ENCODE peak calls at places on chromosomes 4 and X, in nine cellular contexts. S is colonic mucosa; T is CD4-positive, CD25-positive, alpha-beta regulatory T cell; F is aorta; J is heart right ventricle; V is body of pancreas; I is left ventricle myocardium inferior; Q is GM23248; D is IMR-90. C is an unnamed sample. For H3K4me1, the result is how much of the 10 kb centered on the place peaks cover.

GRCh38 chr4:129532573-129532972 is 436.6 kb downstream of the C4orf33 start:
- DNase-seq in S (no peak), T (peak), F (no peak), J (no peak), V (no peak), I (no peak), Q (no peak), D (no peak), C (no peak)

GRCh38 chrX:118062817-118063615 is 53.6 kb downstream of the KLHL13 start:
- DNase-seq in S (no peak), T (no peak), F (no peak), J (no peak), V (no peak), I (no peak), Q (no peak), D (no peak), C (no peak)

GRCh38 chr4:128825226-128825625 is 15.7 kb downstream of the JADE1 start:
- DNase-seq in S (no peak), T (no peak), F (no peak), J (no peak), V (no peak), I (no peak), Q (peak), D (no peak), C (no peak)

GRCh38 chrX:16869393-16870094 is 618 bp downstream of the RBBP7 start:
- DNase-seq in S (peak), T (peak), F (peak), J (peak), V (no peak), I (peak), Q (peak), D (peak), C (peak)

GRCh38 chr4:65089666-65090065 is 580.6 kb downstream of the EPHA5 start:
- DNase-seq in S (no peak), T (no peak), F (no peak), J (no peak), V (no peak), I (no peak), Q (peak), D (no peak), C (no peak)

GRCh38 chrX:71913156-71913950 is 2.7 kb downstream of the NHSL2 start:
- DNase-seq in S (no peak), T (no peak), F (no peak), J (no peak), V (no peak), I (no peak), Q (no peak), D (no peak), C (no peak)

GRCh38 chr4:114263233-114263632 is 283.8 kb upstream of the ARSJ start:
- DNase-seq in S (no peak), T (no peak), F (no peak), J (no peak), V (no peak), I (no peak), Q (peak), D (peak), C (no peak)

GRCh38 chrX:55033429-55033828 is 2.7 kb upstream of the ALAS2 start:
- DNase-seq in S (no peak), T (no peak), F (no peak), J (no peak), V (no peak), I (no peak), Q (no peak), D (no peak), C (no peak)

GRCh38 chr4:174334628-174335027 is 50.9 kb downstream of the CEP44 start:
- DNase-seq in S (no peak), T (no peak), F (no peak), J (no peak), V (no peak), I (no peak), Q (no peak), D (no peak), C (no peak)

GRCh38 chr4:35673137-35673536 is 571.2 kb downstream of the ARAP2 start:
- DNase-seq in S (no peak), T (no peak), F (no peak), J (no peak), V (no peak), I (no peak), Q (no peak), D (no peak), C (no peak)

GRCh38 chr4:70080205-70080604 is 30.0 kb downstream of the HTN1 start:
- DNase-seq in S (no peak), T (no peak), F (no peak), J (no peak), V (no peak), I (no peak), Q (no peak), D (no peak), C (no peak)

GRCh38 chr4:4625488-4625887 is 83.6 kb upstream of the STX18 start:
- DNase-seq in S (no peak), T (no peak), F (no peak), J (no peak), V (no peak), I (no peak), Q (peak), D (peak), C (no peak)

GRCh38 chrX:72245461-72246089 is 6.7 kb upstream of the ERCC6L start:
- DNase-seq in S (peak), T (peak), F (peak), J (peak), V (peak), I (peak), Q (peak), D (peak), C (peak)

GRCh38 chr4:133474511-133474910 is 325.4 kb downstream of the PCDH10 start:
- DNase-seq in S (no peak), T (no peak), F (no peak), J (no peak), V (no peak), I (no peak), Q (no peak), D (no peak), C (no peak)

GRCh38 chrX:97898798-97899197 is 1015.1 kb downstream of the RPA4 start:
- DNase-seq in S (no peak), T (no peak), F (no peak), J (no peak), V (no peak), I (no peak), Q (peak), D (peak), C (no peak)

GRCh38 chr4:38753021-38753806 is 29.6 kb downstream of the TLR10 start:
- DNase-seq in S (peak), T (peak), F (peak), J (peak), V (peak), I (peak), Q (peak), D (peak), C (peak)

DNA sequence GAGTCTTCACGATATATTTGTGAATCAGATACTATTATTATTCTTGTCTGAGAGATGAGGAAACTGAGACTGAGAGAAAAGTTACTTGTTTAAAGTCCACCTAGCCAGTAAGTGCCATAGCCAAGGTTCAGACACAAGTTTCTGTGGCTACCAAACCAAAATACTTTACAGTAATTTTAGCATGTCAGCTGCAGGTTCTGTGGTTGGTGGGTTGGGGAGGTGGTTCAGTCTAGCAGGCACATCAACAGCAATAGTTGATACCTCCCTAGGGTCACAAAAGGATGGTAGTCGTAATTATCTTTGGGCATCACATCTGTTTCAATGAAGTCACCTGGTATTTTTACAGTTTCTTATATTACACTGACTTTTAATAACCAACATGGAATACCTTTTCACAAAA is 35.6 kb upstream of the EDA2R start:
- DNase-seq in S (no peak), T (no peak), F (no peak), J (no peak), V (no peak), I (no peak), Q (no peak), D (no peak), C (no peak)
- H3K4me1 ChIP-seq in S (under half), T (under half), F (under half), J (under half), V (under half), I (under half), Q (under half), D (under half), C (under half)

GRCh38 chr4:1364217-1364616 is 17.2 kb downstream of the UVSSA start:
- DNase-seq in S (no peak), T (no peak), F (no peak), J (no peak), V (no peak), I (no peak), Q (no peak), D (no peak), C (no peak)
- H3K4me1 ChIP-seq in S (under half), T (under half), F (under half), J (under half), V (under half), I (under half), Q (under half), D (under half), C (under half)

GRCh38 chr4:77028241-77028640 is 47.5 kb downstream of the CCNI start:
- DNase-seq in S (no peak), T (peak), F (no peak), J (no peak), V (no peak), I (no peak), Q (no peak), D (no peak), C (no peak)

GRCh38 chr4:77026322-77026704 is 49.5 kb downstream of the CCNI start:
- DNase-seq in S (no peak), T (no peak), F (no peak), J (no peak), V (no peak), I (no peak), Q (no peak), D (no peak), C (no peak)

GRCh38 chr4:77023920-77024319 is 51.9 kb downstream of the CCNI start:
- DNase-seq in S (no peak), T (no peak), F (no peak), J (no peak), V (no peak), I (no peak), Q (no peak), D (no peak), C (peak)

GRCh38 chr4:77022581-77023133 is 53.1 kb downstream of the CCNI start:
- DNase-seq in S (no peak), T (no peak), F (no peak), J (no peak), V (no peak), I (no peak), Q (peak), D (peak), C (no peak)

GRCh38 chr4:77025643-77026321 is 50.0 kb downstream of the CCNI start:
- DNase-seq in S (no peak), T (peak), F (no peak), J (no peak), V (no peak), I (no peak), Q (peak), D (peak), C (no peak)
- H3K4me1 ChIP-seq in S (under half), T (under half), F (under half), J (under half), V (under half), I (under half), Q (under half), D (under half), C (under half)

GRCh38 chr4:145486603-145487002 is 5.0 kb downstream of the SMAD1 start:
- DNase-seq in S (no peak), T (no peak), F (no peak), J (no peak), V (no peak), I (no peak), Q (no peak), D (no peak), C (no peak)

GRCh38 chr4:145485120-145485519 is 3.5 kb downstream of the SMAD1 start:
- DNase-seq in S (no peak), T (no peak), F (no peak), J (no peak), V (no peak), I (no peak), Q (no peak), D (no peak), C (no peak)

GRCh38 chr4:145482209-145483021 is 762 bp downstream of the SMAD1 start:
- DNase-seq in S (peak), T (peak), F (peak), J (peak), V (peak), I (peak), Q (peak), D (peak), C (peak)

GRCh38 chr4:145481942-145482208 is 222 bp downstream of the SMAD1 start:
- DNase-seq in S (no peak), T (no peak), F (no peak), J (no peak), V (no peak), I (no peak), Q (no peak), D (no peak), C (no peak)

GRCh38 chr4:145484240-145484846 is 2.7 kb downstream of the SMAD1 start:
- DNase-seq in S (no peak), T (no peak), F (no peak), J (no peak), V (no peak), I (no peak), Q (no peak), D (no peak), C (no peak)
- H3K4me1 ChIP-seq in S (under half), T (under half), F (under half), J (under half), V (under half), I (half or more), Q (under half), D (under half), C (under half)

DNA sequence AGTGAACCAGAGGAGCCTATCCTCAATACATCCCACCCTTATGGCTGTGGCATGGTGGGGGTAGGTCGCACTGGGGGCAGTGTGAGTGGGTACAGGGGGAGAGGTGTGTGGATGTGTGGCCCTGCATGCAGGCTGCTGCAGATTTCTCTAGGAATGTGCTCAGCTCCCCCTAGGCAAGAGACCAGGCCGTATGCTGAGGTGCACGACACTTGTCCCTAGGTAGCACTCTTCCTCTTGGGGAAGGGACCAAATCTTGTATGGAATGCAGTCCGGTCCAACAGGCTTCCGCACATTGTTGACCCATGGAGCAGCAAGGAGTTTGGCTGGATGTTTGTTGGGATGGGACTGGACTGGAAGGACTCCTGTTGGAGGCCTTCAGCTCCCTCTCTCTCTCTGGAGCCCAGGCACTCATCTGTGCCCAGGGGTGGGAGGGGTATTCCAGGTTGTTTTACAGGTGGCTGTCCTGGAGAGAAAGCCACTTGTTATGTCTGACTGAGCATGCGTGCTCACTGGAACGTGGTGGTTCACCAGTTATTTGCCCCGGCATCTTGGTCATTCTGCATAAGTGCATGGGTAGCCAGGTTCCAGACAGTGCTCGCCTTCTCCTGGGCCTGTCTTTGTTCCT is 55.1 kb downstream of the NBDY start:
- DNase-seq in S (no peak), T (no peak), F (peak), J (no peak), V (no peak), I (no peak), Q (no peak), D (no peak), C (no peak)
- H3K4me1 ChIP-seq in S (under half), T (under half), F (under half), J (under half), V (under half), I (under half), Q (under half), D (under half), C (under half)

GRCh38 chrX:151985955-151986354 is 11.5 kb upstream of the GABRE start:
- DNase-seq in S (peak), T (no peak), F (no peak), J (no peak), V (no peak), I (peak), Q (peak), D (peak), C (no peak)
- H3K4me1 ChIP-seq in S (under half), T (under half), F (under half), J (under half), V (under half), I (under half), Q (half or more), D (under half), C (under half)

GRCh38 chrX:19725545-19726102 is 161.8 kb downstream of the SH3KBP1 start:
- DNase-seq in S (no peak), T (peak), F (no peak), J (no peak), V (no peak), I (no peak), Q (no peak), D (peak), C (no peak)
- H3K4me1 ChIP-seq in S (under half), T (under half), F (under half), J (under half), V (under half), I (under half), Q (under half), D (under half), C (under half)

C was measured in stomach.